ENCODE peak calls at places on chromosome 17, in six cellular contexts. U is PC-9; N is stimulated activated CD4-positive, alpha-beta T cell treated with anti-CD3 and anti-CD28 coated beads, Interleukin-15, amount 100 ng/mL, for 1 hour; M is neural crest cell; K is H7; A is SW 1271. G is an unnamed sample.

GRCh38 chr17:35653619-35654361 is 66.7 kb downstream of the AP2B1 start:
- DNase-seq in U (no peak), N (no peak), M (no peak), K (no peak), A (no peak), G (no peak)

GRCh38 chr17:6894206-6894528 is 62.6 kb upstream of the TEKT1 start:
- DNase-seq in U (no peak), N (no peak), M (no peak), K (peak), A (no peak), G (peak)

GRCh38 chr17:17506893-17507464 is 10.8 kb upstream of the RASD1 start:
- DNase-seq in U (no peak), N (no peak), M (no peak), K (no peak), A (no peak), G (no peak)

GRCh38 chr17:37796081-37796480 is 51.2 kb upstream of the HNF1B start:
- DNase-seq in U (no peak), N (no peak), M (no peak), K (no peak), A (no peak), G (no peak)

GRCh38 chr17:66431910-66432309 is 129.5 kb downstream of the PRKCA start:
- DNase-seq in U (no peak), N (no peak), M (no peak), K (no peak), A (no peak), G (no peak)

GRCh38 chr17:43908111-43908721 is 880 bp upstream of the MPP2 start:
- DNase-seq in U (no peak), N (no peak), M (peak), K (peak), A (no peak), G (peak)

GRCh38 chr17:81432873-81433451 is 37.7 kb downstream of the BAHCC1 start:
- DNase-seq in U (no peak), N (no peak), M (no peak), K (no peak), A (no peak), G (no peak)

GRCh38 chr17:80772906-80773242 is 218.8 kb upstream of the CHMP6 start:
- DNase-seq in U (no peak), N (no peak), M (no peak), K (no peak), A (no peak), G (no peak)

GRCh38 chr17:47315451-47316266 is 8.1 kb upstream of the EFCAB13 start:
- DNase-seq in U (no peak), N (no peak), M (no peak), K (peak), A (peak), G (no peak)

GRCh38 chr17:42672038-42672437 is 4.8 kb downstream of the PLEKHH3 start:
- DNase-seq in U (no peak), N (no peak), M (no peak), K (peak), A (no peak), G (no peak)

GRCh38 chr17:29663155-29663554 is 40.4 kb upstream of the CORO6 start:
- DNase-seq in U (peak), N (no peak), M (no peak), K (peak), A (no peak), G (no peak)

GRCh38 chr17:51015145-51015558 is 105.5 kb downstream of the SPAG9 start:
- DNase-seq in U (no peak), N (no peak), M (no peak), K (no peak), A (no peak), G (no peak)

GRCh38 chr17:29358421-29358820 is 31.7 kb upstream of the TAOK1 start:
- DNase-seq in U (no peak), N (no peak), M (no peak), K (no peak), A (no peak), G (no peak)